ENCODE peak calls at places on chromosomes 11 and 22, in eight cellular contexts. One of them, this sample, is unnamed.

GRCh38 chr11:6603287-6604080 is at the start of the genes ILK and RRP8:
- DNase-seq in brain microvascular endothelial cell: peak
- DNase-seq in heart right ventricle: peak
- DNase-seq in GM23338: peak
- DNase-seq in adrenal gland: peak
- DNase-seq in ascending aorta: peak
- DNase-seq in BJ: peak
- DNase-seq in fibroblast of pulmonary artery: peak
- DNase-seq in this sample: no peak

GRCh38 chr11:118283756-118284350 is 19.8 kb upstream of the MPZL2 start:
- DNase-seq in ascending aorta: no peak
- DNase-seq in BJ: no peak
- DNase-seq in fibroblast of pulmonary artery: no peak
- DNase-seq in GM23338: no peak
- DNase-seq in brain microvascular endothelial cell: no peak
- DNase-seq in heart right ventricle: no peak
- DNase-seq in adrenal gland: no peak
- DNase-seq in this sample: no peak

GRCh38 chr22:46794491-46794890 is 32.0 kb downstream of the TBC1D22A start:
- DNase-seq in brain microvascular endothelial cell: no peak
- DNase-seq in adrenal gland: no peak
- DNase-seq in ascending aorta: no peak
- DNase-seq in BJ: no peak
- DNase-seq in heart right ventricle: no peak
- DNase-seq in fibroblast of pulmonary artery: no peak
- DNase-seq in GM23338: no peak
- DNase-seq in this sample: no peak

GRCh38 chr22:39308614-39309363 is 10.6 kb downstream of the RPL3 start:
- DNase-seq in ascending aorta: peak
- DNase-seq in BJ: peak
- DNase-seq in heart right ventricle: peak
- DNase-seq in adrenal gland: peak
- DNase-seq in GM23338: peak
- DNase-seq in fibroblast of pulmonary artery: peak
- DNase-seq in brain microvascular endothelial cell: peak
- DNase-seq in this sample: no peak

GRCh38 chr11:133921026-133921425 is 35.7 kb downstream of the IGSF9B start:
- DNase-seq in GM23338: no peak
- DNase-seq in ascending aorta: no peak
- DNase-seq in BJ: no peak
- DNase-seq in heart right ventricle: no peak
- DNase-seq in brain microvascular endothelial cell: no peak
- DNase-seq in adrenal gland: no peak
- DNase-seq in fibroblast of pulmonary artery: no peak
- DNase-seq in this sample: no peak

GRCh38 chr11:59216654-59217640 is 4.2 kb upstream of the MPEG1 start:
- DNase-seq in brain microvascular endothelial cell: no peak
- DNase-seq in BJ: no peak
- DNase-seq in heart right ventricle: no peak
- DNase-seq in GM23338: no peak
- DNase-seq in fibroblast of pulmonary artery: peak
- DNase-seq in adrenal gland: peak
- DNase-seq in ascending aorta: no peak
- DNase-seq in this sample: no peak

GRCh38 chr11:59754859-59755700 is at the start of gene STX3:
- DNase-seq in heart right ventricle: peak
- DNase-seq in GM23338: peak
- DNase-seq in brain microvascular endothelial cell: peak
- DNase-seq in BJ: no peak
- DNase-seq in ascending aorta: peak
- DNase-seq in fibroblast of pulmonary artery: peak
- DNase-seq in adrenal gland: peak
- DNase-seq in this sample: no peak

GRCh38 chr11:130979386-130979972 is 63.2 kb upstream of the SNX19 start:
- DNase-seq in ascending aorta: no peak
- DNase-seq in brain microvascular endothelial cell: peak
- DNase-seq in BJ: no peak
- DNase-seq in adrenal gland: no peak
- DNase-seq in GM23338: peak
- DNase-seq in fibroblast of pulmonary artery: peak
- DNase-seq in heart right ventricle: no peak
- DNase-seq in this sample: no peak

GRCh38 chr22:21807545-21807944 is 59.9 kb downstream of the MAPK1 start:
- DNase-seq in GM23338: no peak
- DNase-seq in ascending aorta: no peak
- DNase-seq in adrenal gland: no peak
- DNase-seq in fibroblast of pulmonary artery: peak
- DNase-seq in BJ: no peak
- DNase-seq in brain microvascular endothelial cell: no peak
- DNase-seq in heart right ventricle: no peak
- DNase-seq in this sample: no peak

GRCh38 chr11:107293677-107294344 is 163.8 kb downstream of the CWF19L2 start:
- DNase-seq in adrenal gland: no peak
- DNase-seq in brain microvascular endothelial cell: peak
- DNase-seq in BJ: no peak
- DNase-seq in fibroblast of pulmonary artery: no peak
- DNase-seq in GM23338: peak
- DNase-seq in ascending aorta: no peak
- DNase-seq in heart right ventricle: no peak
- DNase-seq in this sample: no peak

GRCh38 chr22:41184679-41185078 is 20.4 kb upstream of the L3MBTL2 start:
- DNase-seq in GM23338: peak
- DNase-seq in brain microvascular endothelial cell: no peak
- DNase-seq in adrenal gland: no peak
- DNase-seq in heart right ventricle: no peak
- DNase-seq in fibroblast of pulmonary artery: no peak
- DNase-seq in BJ: no peak
- DNase-seq in ascending aorta: no peak
- DNase-seq in this sample: no peak

GRCh38 chr11:36356201-36356600 is 60.1 kb downstream of the PRR5L start:
- DNase-seq in brain microvascular endothelial cell: no peak
- DNase-seq in ascending aorta: no peak
- DNase-seq in adrenal gland: no peak
- DNase-seq in GM23338: no peak
- DNase-seq in fibroblast of pulmonary artery: peak
- DNase-seq in heart right ventricle: no peak
- DNase-seq in BJ: no peak
- DNase-seq in this sample: no peak

GRCh38 chr11:87778341-87778740 is 396.9 kb downstream of the RAB38 start:
- DNase-seq in ascending aorta: no peak
- DNase-seq in heart right ventricle: no peak
- DNase-seq in BJ: no peak
- DNase-seq in fibroblast of pulmonary artery: no peak
- DNase-seq in GM23338: no peak
- DNase-seq in brain microvascular endothelial cell: no peak
- DNase-seq in adrenal gland: peak
- DNase-seq in this sample: no peak

GRCh38 chr22:36486619-36487384 is 5.4 kb upstream of the TXN2 start:
- DNase-seq in ascending aorta: no peak
- DNase-seq in heart right ventricle: no peak
- DNase-seq in brain microvascular endothelial cell: peak
- DNase-seq in BJ: no peak
- DNase-seq in fibroblast of pulmonary artery: peak
- DNase-seq in adrenal gland: peak
- DNase-seq in GM23338: peak
- DNase-seq in this sample: no peak

GRCh38 chr11:98036810-98037209 is 983.9 kb upstream of the CNTN5 start:
- DNase-seq in GM23338: no peak
- DNase-seq in BJ: no peak
- DNase-seq in heart right ventricle: no peak
- DNase-seq in fibroblast of pulmonary artery: peak
- DNase-seq in ascending aorta: no peak
- DNase-seq in brain microvascular endothelial cell: no peak
- DNase-seq in adrenal gland: no peak
- DNase-seq in this sample: no peak

GRCh38 chr11:10638285-10638684 is 55.3 kb downstream of the IRAG1 start:
- DNase-seq in adrenal gland: peak
- DNase-seq in ascending aorta: no peak
- DNase-seq in heart right ventricle: no peak
- DNase-seq in fibroblast of pulmonary artery: peak
- DNase-seq in GM23338: no peak
- DNase-seq in BJ: no peak
- DNase-seq in brain microvascular endothelial cell: no peak
- DNase-seq in this sample: no peak

GRCh38 chr11:2325719-2326118 is 23.9 kb downstream of the TSPAN32 start:
- DNase-seq in heart right ventricle: no peak
- DNase-seq in brain microvascular endothelial cell: peak
- DNase-seq in BJ: no peak
- DNase-seq in fibroblast of pulmonary artery: peak
- DNase-seq in adrenal gland: peak
- DNase-seq in GM23338: no peak
- DNase-seq in ascending aorta: no peak
- DNase-seq in this sample: no peak

GRCh38 chr22:20577549-20577975 is 70.2 kb downstream of the MED15 start:
- DNase-seq in GM23338: no peak
- DNase-seq in brain microvascular endothelial cell: no peak
- DNase-seq in heart right ventricle: no peak
- DNase-seq in BJ: no peak
- DNase-seq in adrenal gland: no peak
- DNase-seq in fibroblast of pulmonary artery: no peak
- DNase-seq in ascending aorta: no peak
- DNase-seq in this sample: no peak

GRCh38 chr22:42299586-42300285 is 29.3 kb upstream of the TCF20 start:
- DNase-seq in fibroblast of pulmonary artery: no peak
- DNase-seq in GM23338: peak
- DNase-seq in heart right ventricle: no peak
- DNase-seq in ascending aorta: no peak
- DNase-seq in brain microvascular endothelial cell: no peak
- DNase-seq in BJ: no peak
- DNase-seq in adrenal gland: no peak
- DNase-seq in this sample: no peak

GRCh38 chr11:57480409-57481137 is 20.2 kb downstream of the RTN4RL2 start:
- DNase-seq in BJ: no peak
- DNase-seq in GM23338: peak
- DNase-seq in fibroblast of pulmonary artery: peak
- DNase-seq in heart right ventricle: peak
- DNase-seq in adrenal gland: peak
- DNase-seq in brain microvascular endothelial cell: peak
- DNase-seq in ascending aorta: no peak
- DNase-seq in this sample: no peak

DNA sequence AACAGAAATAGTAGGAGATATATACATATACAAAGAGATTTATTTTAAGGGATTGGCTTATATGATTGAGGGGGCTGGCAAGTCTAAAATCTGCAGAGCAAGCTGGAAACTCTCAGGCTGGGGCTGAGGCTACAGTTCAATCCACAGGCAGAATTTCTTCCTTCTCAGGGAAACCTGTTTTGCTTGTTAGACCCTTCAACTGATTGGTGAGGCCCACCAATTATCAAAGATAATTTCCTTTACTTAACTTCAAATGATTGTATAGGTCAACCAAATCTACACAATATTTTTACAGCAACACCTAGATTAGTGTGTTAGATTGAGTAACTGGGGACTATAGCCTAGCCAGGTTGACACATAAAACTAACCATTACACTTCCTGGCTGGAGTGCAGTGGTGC is 4.7 kb upstream of the PLEKHB1 start:
- DNase-seq in brain microvascular endothelial cell: no peak
- DNase-seq in heart right ventricle: no peak
- DNase-seq in BJ: no peak
- DNase-seq in adrenal gland: no peak
- DNase-seq in fibroblast of pulmonary artery: no peak
- DNase-seq in ascending aorta: no peak
- DNase-seq in GM23338: no peak
- DNase-seq in this sample: no peak
- H3K4me3 ChIP-seq in brain microvascular endothelial cell: no peak
- H3K4me3 ChIP-seq in heart right ventricle: no peak
- H3K4me3 ChIP-seq in BJ: no peak
- H3K4me3 ChIP-seq in adrenal gland: no peak
- H3K4me3 ChIP-seq in fibroblast of pulmonary artery: no peak
- H3K4me3 ChIP-seq in ascending aorta: no peak
- H3K4me3 ChIP-seq in GM23338: no peak
- H3K4me3 ChIP-seq in this sample: no peak

DNA sequence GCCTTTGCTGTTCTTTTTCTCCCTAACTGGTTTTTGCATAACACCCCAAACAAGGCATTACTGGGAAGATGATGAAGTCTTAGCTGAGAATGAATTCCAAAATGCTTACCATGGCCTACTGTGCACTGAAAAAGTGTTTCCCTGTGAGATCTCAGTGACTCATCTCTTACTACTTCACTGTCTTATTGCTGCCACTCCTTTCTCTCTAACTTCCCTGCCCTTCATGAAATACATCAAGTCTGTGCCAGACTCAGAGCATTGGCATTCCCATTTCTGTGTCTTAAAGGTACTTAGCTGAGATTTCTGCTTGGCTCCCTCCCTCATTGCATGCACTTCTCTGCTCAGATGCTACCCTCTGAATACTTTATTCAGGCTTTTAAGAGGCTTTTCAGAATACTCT is 49.1 kb upstream of the MUC15 start:
- DNase-seq in BJ: peak
- DNase-seq in heart right ventricle: no peak
- DNase-seq in ascending aorta: no peak
- DNase-seq in brain microvascular endothelial cell: peak
- DNase-seq in adrenal gland: no peak
- DNase-seq in GM23338: no peak
- DNase-seq in fibroblast of pulmonary artery: peak
- DNase-seq in this sample: peak
- TF ChIP-seq CTCF in BJ: no peak
- TF ChIP-seq CTCF in heart right ventricle: no peak
- TF ChIP-seq CTCF in ascending aorta: no peak
- TF ChIP-seq CTCF in brain microvascular endothelial cell: no peak
- TF ChIP-seq CTCF in adrenal gland: no peak
- TF ChIP-seq CTCF in GM23338: no peak
- TF ChIP-seq CTCF in fibroblast of pulmonary artery: no peak
- TF ChIP-seq CTCF in this sample: no peak

DNA sequence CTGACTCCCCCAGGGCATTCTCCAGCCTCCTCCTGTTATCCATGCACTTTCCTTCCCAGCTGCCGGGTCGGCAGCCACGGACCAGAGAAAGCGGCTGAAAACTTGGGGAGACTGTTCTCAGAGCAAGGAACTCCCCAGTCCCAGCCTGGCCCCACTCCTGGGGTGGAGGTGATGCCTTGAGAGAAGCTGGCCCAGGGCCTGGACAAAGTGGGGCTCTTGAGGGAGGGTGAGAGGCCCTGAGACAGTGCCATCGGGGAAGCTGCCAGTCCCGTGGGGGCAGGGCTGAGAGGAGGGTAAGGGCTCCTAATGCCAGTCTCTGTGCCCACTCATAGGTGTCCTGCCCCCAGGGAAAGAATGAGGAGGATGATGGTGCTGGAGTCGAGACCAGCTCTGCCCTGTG is 53.8 kb downstream of the FLRT1 start:
- DNase-seq in fibroblast of pulmonary artery: no peak
- DNase-seq in BJ: no peak
- DNase-seq in heart right ventricle: peak
- DNase-seq in GM23338: no peak
- DNase-seq in adrenal gland: no peak
- DNase-seq in brain microvascular endothelial cell: no peak
- DNase-seq in ascending aorta: no peak
- DNase-seq in this sample: no peak
- H3K4me3 ChIP-seq in fibroblast of pulmonary artery: no peak
- H3K4me3 ChIP-seq in BJ: no peak
- H3K4me3 ChIP-seq in heart right ventricle: no peak
- H3K4me3 ChIP-seq in GM23338: no peak
- H3K4me3 ChIP-seq in adrenal gland: no peak
- H3K4me3 ChIP-seq in brain microvascular endothelial cell: no peak
- H3K4me3 ChIP-seq in ascending aorta: no peak
- H3K4me3 ChIP-seq in this sample: no peak

GRCh38 chr22:35337932-35338331 is 38.2 kb downstream of the TOM1 start:
- DNase-seq in BJ: no peak
- DNase-seq in GM23338: peak
- DNase-seq in brain microvascular endothelial cell: no peak
- DNase-seq in adrenal gland: no peak
- DNase-seq in fibroblast of pulmonary artery: no peak
- DNase-seq in ascending aorta: no peak
- DNase-seq in heart right ventricle: no peak
- DNase-seq in this sample: no peak
- TF ChIP-seq CTCF in BJ: no peak
- TF ChIP-seq CTCF in GM23338: peak
- TF ChIP-seq CTCF in brain microvascular endothelial cell: peak
- TF ChIP-seq CTCF in adrenal gland: no peak
- TF ChIP-seq CTCF in fibroblast of pulmonary artery: no peak
- TF ChIP-seq CTCF in ascending aorta: no peak
- TF ChIP-seq CTCF in heart right ventricle: no peak
- TF ChIP-seq CTCF in this sample: peak

This sample was measured in epithelial cell of proximal tubule.